ENCODE peak calls at places on chromosomes 2 and 18, in four cellular contexts. K is smooth muscle cell of the brain vasculature, S is omental fat pad, R is heart left ventricle. Z is an unnamed sample.
A peak's percentile ranks its signal among the peaks of the same experiment; 100 is the strongest.

GRCh38 chr2:20957745-20958144 is 86.1 kb downstream of the APOB start:
- DNase-seq in K (no peak), S (no peak), R (no peak), Z (no peak)

GRCh38 chr18:28152354-28152753 is 24.6 kb downstream of the CDH2 start:
- DNase-seq in K (no peak), S (no peak), R (no peak), Z (no peak)

GRCh38 chr18:24003903-24004640 is 10.5 kb upstream of the TTC39C start:
- DNase-seq in K (no peak), S (no peak), R (no peak), Z (no peak)

GRCh38 chr18:34697891-34698290 is 12.2 kb upstream of the DTNA start:
- DNase-seq in K (no peak), S (no peak), R (no peak), Z (no peak)

GRCh38 chr2:71545572-71546274 is 92.4 kb downstream of the DYSF start:
- DNase-seq in K (peak; percentile 43), S (no peak), R (peak; percentile 45), Z (peak; percentile 25)

GRCh38 chr18:55753643-55754255 is 165.8 kb upstream of the TCF4 start:
- DNase-seq in K (no peak), S (no peak), R (no peak), Z (no peak)

GRCh38 chr18:8040021-8040420 is 472.9 kb downstream of the PTPRM start:
- DNase-seq in K (no peak), S (no peak), R (no peak), Z (no peak)

GRCh38 chr18:6219116-6219717 is 195.5 kb downstream of the L3MBTL4 start:
- DNase-seq in K (peak; percentile 33), S (no peak), R (no peak), Z (peak; percentile 22)

GRCh38 chr2:229931241-229931640 is 8.9 kb downstream of the FBXO36 start:
- DNase-seq in K (no peak), S (no peak), R (no peak), Z (no peak)

GRCh38 chr2:65164379-65165023 is 34.6 kb upstream of the RAB1A start:
- DNase-seq in K (no peak), S (no peak), R (peak; percentile 38), Z (no peak)

GRCh38 chr2:75632091-75632704 is 14.4 kb upstream of the MRPL19 start:
- DNase-seq in K (no peak), S (no peak), R (no peak), Z (no peak)

GRCh38 chr2:101440127-101440738 is 34.7 kb downstream of the RFX8 start:
- DNase-seq in K (no peak), S (no peak), R (peak; percentile 68), Z (no peak)

GRCh38 chr18:62772860-62773584 is 57.7 kb downstream of the PHLPP1 start:
- DNase-seq in K (no peak), S (no peak), R (no peak), Z (no peak)

GRCh38 chr2:161976300-161976699 is 97.7 kb downstream of the DPP4 start:
- DNase-seq in K (no peak), S (no peak), R (no peak), Z (no peak)

GRCh38 chr2:43819489-43820163 is 19.0 kb downstream of the ABCG5 start:
- DNase-seq in K (no peak), S (no peak), R (no peak), Z (no peak)